ENCODE peak calls at places on chromosomes 12 and 14, in five cellular contexts. One of them, this sample, is unnamed.

GRCh38 chr14:93926209-93926872 is 803 bp upstream of the FAM181A start:
- DNase-seq in NCI-H1694 treated with DMSO at 0.1 percent for 48 hours: no peak
- DNase-seq in ELR: no peak
- DNase-seq in NCI-H69: peak; percentile 96
- DNase-seq in HCEC 1CT: no peak
- DNase-seq in this sample: peak; percentile 72

GRCh38 chr12:14238224-14238792 is 127.2 kb upstream of the ATF7IP start:
- DNase-seq in NCI-H1694 treated with DMSO at 0.1 percent for 48 hours: peak; percentile 39
- DNase-seq in ELR: peak; percentile 61
- DNase-seq in NCI-H69: peak; percentile 17
- DNase-seq in HCEC 1CT: peak; percentile 33
- DNase-seq in this sample: peak; percentile 25

GRCh38 chr14:55317503-55317902 is 46.3 kb downstream of the FBXO34 start:
- DNase-seq in NCI-H1694 treated with DMSO at 0.1 percent for 48 hours: no peak
- DNase-seq in ELR: no peak
- DNase-seq in NCI-H69: no peak
- DNase-seq in HCEC 1CT: no peak
- DNase-seq in this sample: no peak

GRCh38 chr12:104569348-104570173 is 112.8 kb downstream of the CHST11 start:
- DNase-seq in NCI-H1694 treated with DMSO at 0.1 percent for 48 hours: no peak
- DNase-seq in ELR: no peak
- DNase-seq in NCI-H69: no peak
- DNase-seq in HCEC 1CT: no peak
- DNase-seq in this sample: no peak

GRCh38 chr12:79194595-79194994 is 330.0 kb downstream of the SYT1 start:
- DNase-seq in NCI-H1694 treated with DMSO at 0.1 percent for 48 hours: no peak
- DNase-seq in ELR: peak; percentile 69
- DNase-seq in NCI-H69: no peak
- DNase-seq in HCEC 1CT: peak; percentile 52
- DNase-seq in this sample: no peak

GRCh38 chr14:98136420-98136819 is 1135.6 kb downstream of the BCL11B start:
- DNase-seq in NCI-H1694 treated with DMSO at 0.1 percent for 48 hours: no peak
- DNase-seq in ELR: no peak
- DNase-seq in NCI-H69: no peak
- DNase-seq in HCEC 1CT: no peak
- DNase-seq in this sample: no peak

GRCh38 chr12:68455676-68456345 is 123.6 kb upstream of the MDM1 start:
- DNase-seq in NCI-H1694 treated with DMSO at 0.1 percent for 48 hours: no peak
- DNase-seq in ELR: no peak
- DNase-seq in NCI-H69: peak; percentile 62
- DNase-seq in HCEC 1CT: no peak
- DNase-seq in this sample: no peak

GRCh38 chr14:44699391-44699790 is 192.3 kb upstream of the FSCB start:
- DNase-seq in NCI-H1694 treated with DMSO at 0.1 percent for 48 hours: no peak
- DNase-seq in ELR: no peak
- DNase-seq in NCI-H69: no peak
- DNase-seq in HCEC 1CT: no peak
- DNase-seq in this sample: no peak

GRCh38 chr12:92292016-92292415 is 146.4 kb upstream of the BTG1 start:
- DNase-seq in NCI-H1694 treated with DMSO at 0.1 percent for 48 hours: no peak
- DNase-seq in ELR: no peak
- DNase-seq in NCI-H69: no peak
- DNase-seq in HCEC 1CT: no peak
- DNase-seq in this sample: no peak

GRCh38 chr12:12979151-12979550 is 20.9 kb downstream of the HEBP1 start:
- DNase-seq in NCI-H1694 treated with DMSO at 0.1 percent for 48 hours: no peak
- DNase-seq in ELR: peak; percentile 15
- DNase-seq in NCI-H69: no peak
- DNase-seq in HCEC 1CT: no peak
- DNase-seq in this sample: no peak

GRCh38 chr12:84913151-84913550 is 552 bp upstream of the SLC6A15 start:
- DNase-seq in NCI-H1694 treated with DMSO at 0.1 percent for 48 hours: no peak
- DNase-seq in ELR: peak; percentile 54
- DNase-seq in NCI-H69: peak; percentile 65
- DNase-seq in HCEC 1CT: no peak
- DNase-seq in this sample: peak; percentile 36

GRCh38 chr14:64764641-64765520 is 60.7 kb downstream of the PLEKHG3 start:
- DNase-seq in NCI-H1694 treated with DMSO at 0.1 percent for 48 hours: peak; percentile 92
- DNase-seq in ELR: peak; percentile 79
- DNase-seq in NCI-H69: peak; percentile 89
- DNase-seq in HCEC 1CT: peak; percentile 46
- DNase-seq in this sample: peak; percentile 83

GRCh38 chr14:50830044-50830931 is 674 bp downstream of the NIN start:
- DNase-seq in NCI-H1694 treated with DMSO at 0.1 percent for 48 hours: peak; percentile 62
- DNase-seq in ELR: peak; percentile 60
- DNase-seq in NCI-H69: peak; percentile 89
- DNase-seq in HCEC 1CT: peak; percentile 41
- DNase-seq in this sample: peak; percentile 48

GRCh38 chr12:72273851-72274284 is 1.7 kb downstream of the TRHDE start:
- DNase-seq in NCI-H1694 treated with DMSO at 0.1 percent for 48 hours: no peak
- DNase-seq in ELR: peak; percentile 57
- DNase-seq in NCI-H69: peak; percentile 53
- DNase-seq in HCEC 1CT: no peak
- DNase-seq in this sample: no peak

GRCh38 chr12:106902053-106902452 is 53.7 kb upstream of the TMEM263 start:
- DNase-seq in NCI-H1694 treated with DMSO at 0.1 percent for 48 hours: no peak
- DNase-seq in ELR: no peak
- DNase-seq in NCI-H69: no peak
- DNase-seq in HCEC 1CT: no peak
- DNase-seq in this sample: no peak

GRCh38 chr14:78016532-78016931 is 153.6 kb upstream of the NRXN3 start:
- DNase-seq in NCI-H1694 treated with DMSO at 0.1 percent for 48 hours: no peak
- DNase-seq in ELR: no peak
- DNase-seq in NCI-H69: no peak
- DNase-seq in HCEC 1CT: no peak
- DNase-seq in this sample: no peak

GRCh38 chr14:55688566-55688965 is 108.6 kb downstream of the KTN1 start:
- DNase-seq in NCI-H1694 treated with DMSO at 0.1 percent for 48 hours: no peak
- DNase-seq in ELR: peak; percentile 55
- DNase-seq in NCI-H69: no peak
- DNase-seq in HCEC 1CT: peak; percentile 8
- DNase-seq in this sample: no peak

GRCh38 chr14:54098536-54098935 is 141.9 kb upstream of the BMP4 start:
- DNase-seq in NCI-H1694 treated with DMSO at 0.1 percent for 48 hours: no peak
- DNase-seq in ELR: peak; percentile 25
- DNase-seq in NCI-H69: no peak
- DNase-seq in HCEC 1CT: peak; percentile 6
- DNase-seq in this sample: no peak

GRCh38 chr12:113299619-113300237 is 35.2 kb downstream of the SLC8B1 start:
- DNase-seq in NCI-H1694 treated with DMSO at 0.1 percent for 48 hours: no peak
- DNase-seq in ELR: peak; percentile 86
- DNase-seq in NCI-H69: peak; percentile 59
- DNase-seq in HCEC 1CT: peak; percentile 89
- DNase-seq in this sample: no peak

GRCh38 chr12:130849561-130850417 is 10.7 kb upstream of the STX2 start:
- DNase-seq in NCI-H1694 treated with DMSO at 0.1 percent for 48 hours: no peak
- DNase-seq in ELR: no peak
- DNase-seq in NCI-H69: peak; percentile 62
- DNase-seq in HCEC 1CT: no peak
- DNase-seq in this sample: no peak

GRCh38 chr14:58599707-58600106 is 38.1 kb upstream of the DACT1 start:
- DNase-seq in NCI-H1694 treated with DMSO at 0.1 percent for 48 hours: no peak
- DNase-seq in ELR: no peak
- DNase-seq in NCI-H69: no peak
- DNase-seq in HCEC 1CT: no peak
- DNase-seq in this sample: no peak

GRCh38 chr14:38481939-38482678 is 226.2 kb upstream of the CLEC14A start:
- DNase-seq in NCI-H1694 treated with DMSO at 0.1 percent for 48 hours: no peak
- DNase-seq in ELR: peak; percentile 52
- DNase-seq in NCI-H69: peak; percentile 19
- DNase-seq in HCEC 1CT: peak; percentile 76
- DNase-seq in this sample: no peak

GRCh38 chr12:22494319-22494718 is 50.0 kb downstream of the C2CD5 start:
- DNase-seq in NCI-H1694 treated with DMSO at 0.1 percent for 48 hours: no peak
- DNase-seq in ELR: no peak
- DNase-seq in NCI-H69: no peak
- DNase-seq in HCEC 1CT: no peak
- DNase-seq in this sample: no peak

GRCh38 chr12:131775904-131776889 is 52.0 kb upstream of the MMP17 start:
- DNase-seq in NCI-H1694 treated with DMSO at 0.1 percent for 48 hours: no peak
- DNase-seq in ELR: no peak
- DNase-seq in NCI-H69: no peak
- DNase-seq in HCEC 1CT: no peak
- DNase-seq in this sample: no peak

GRCh38 chr14:79629891-79630560 is 581.3 kb downstream of the DIO2 start:
- DNase-seq in NCI-H1694 treated with DMSO at 0.1 percent for 48 hours: no peak
- DNase-seq in ELR: no peak
- DNase-seq in NCI-H69: no peak
- DNase-seq in HCEC 1CT: peak; percentile 25
- DNase-seq in this sample: no peak

GRCh38 chr14:33709711-33710110 is 241.2 kb downstream of the EGLN3 start:
- DNase-seq in NCI-H1694 treated with DMSO at 0.1 percent for 48 hours: no peak
- DNase-seq in ELR: no peak
- DNase-seq in NCI-H69: no peak
- DNase-seq in HCEC 1CT: no peak
- DNase-seq in this sample: no peak

GRCh38 chr14:60349663-60350365 is 100.8 kb downstream of the PPM1A start:
- DNase-seq in NCI-H1694 treated with DMSO at 0.1 percent for 48 hours: peak; percentile 60
- DNase-seq in ELR: peak; percentile 61
- DNase-seq in NCI-H69: peak; percentile 84
- DNase-seq in HCEC 1CT: peak; percentile 37
- DNase-seq in this sample: peak; percentile 67

GRCh38 chr14:99231850-99232401 is 40.1 kb downstream of the BCL11B start:
- DNase-seq in NCI-H1694 treated with DMSO at 0.1 percent for 48 hours: no peak
- DNase-seq in ELR: no peak
- DNase-seq in NCI-H69: no peak
- DNase-seq in HCEC 1CT: no peak
- DNase-seq in this sample: no peak

GRCh38 chr14:88422036-88422435 is 36.6 kb downstream of the SPATA7 start:
- DNase-seq in NCI-H1694 treated with DMSO at 0.1 percent for 48 hours: no peak
- DNase-seq in ELR: peak; percentile 28
- DNase-seq in NCI-H69: no peak
- DNase-seq in HCEC 1CT: no peak
- DNase-seq in this sample: no peak

GRCh38 chr14:30194769-30195168 is 267.1 kb upstream of the PRKD1 start:
- DNase-seq in NCI-H1694 treated with DMSO at 0.1 percent for 48 hours: no peak
- DNase-seq in ELR: peak; percentile 81
- DNase-seq in NCI-H69: no peak
- DNase-seq in HCEC 1CT: peak; percentile 97
- DNase-seq in this sample: no peak

GRCh38 chr12:105109465-105110212 is 2.1 kb downstream of the WASHC4 start:
- DNase-seq in NCI-H1694 treated with DMSO at 0.1 percent for 48 hours: no peak
- DNase-seq in ELR: peak; percentile 78
- DNase-seq in NCI-H69: no peak
- DNase-seq in HCEC 1CT: peak; percentile 54
- DNase-seq in this sample: no peak

GRCh38 chr14:58639842-58640484 is 2.2 kb downstream of the DACT1 start:
- DNase-seq in NCI-H1694 treated with DMSO at 0.1 percent for 48 hours: peak; percentile 93
- DNase-seq in ELR: peak; percentile 74
- DNase-seq in NCI-H69: peak; percentile 96
- DNase-seq in HCEC 1CT: peak; percentile 83
- DNase-seq in this sample: peak; percentile 83

GRCh38 chr12:123941485-123942276 is 30.9 kb downstream of the CCDC92 start:
- DNase-seq in NCI-H1694 treated with DMSO at 0.1 percent for 48 hours: no peak
- DNase-seq in ELR: no peak
- DNase-seq in NCI-H69: no peak
- DNase-seq in HCEC 1CT: peak; percentile 9
- DNase-seq in this sample: no peak

GRCh38 chr12:20549115-20549719 is 145.9 kb upstream of the SLCO1C1 start:
- DNase-seq in NCI-H1694 treated with DMSO at 0.1 percent for 48 hours: peak; percentile 17
- DNase-seq in ELR: peak; percentile 11
- DNase-seq in NCI-H69: peak; percentile 60
- DNase-seq in HCEC 1CT: peak; percentile 48
- DNase-seq in this sample: peak; percentile 46

GRCh38 chr12:10331642-10332239 is 24.1 kb downstream of the KLRD1 start:
- DNase-seq in NCI-H1694 treated with DMSO at 0.1 percent for 48 hours: peak; percentile 19
- DNase-seq in ELR: peak; percentile 72
- DNase-seq in NCI-H69: peak; percentile 12
- DNase-seq in HCEC 1CT: peak; percentile 64
- DNase-seq in this sample: peak; percentile 63

GRCh38 chr12:105882404-105882803 is 256.4 kb downstream of the NUAK1 start:
- DNase-seq in NCI-H1694 treated with DMSO at 0.1 percent for 48 hours: no peak
- DNase-seq in ELR: no peak
- DNase-seq in NCI-H69: no peak
- DNase-seq in HCEC 1CT: no peak
- DNase-seq in this sample: no peak

GRCh38 chr12:13142747-13143146 is 39.3 kb upstream of the GSG1 start:
- DNase-seq in NCI-H1694 treated with DMSO at 0.1 percent for 48 hours: no peak
- DNase-seq in ELR: no peak
- DNase-seq in NCI-H69: no peak
- DNase-seq in HCEC 1CT: no peak
- DNase-seq in this sample: no peak